ENCODE peak calls at places on chromosome 11, in ten cellular contexts. One of them, this sample, is unnamed.

GRCh38 chr11:73969991-73970800 is 12.4 kb downstream of the UCP2 start:
- DNase-seq in prostate gland: no peak
- DNase-seq in effector memory CD4-positive, alpha-beta T cell: no peak
- DNase-seq in neuronal stem cell: no peak
- DNase-seq in AG04450: no peak
- DNase-seq in right lobe of liver: no peak
- DNase-seq in RWPE1: no peak
- DNase-seq in brain microvascular endothelial cell: no peak
- DNase-seq in PC-3: no peak
- DNase-seq in HL-60: no peak
- DNase-seq in this sample: no peak

GRCh38 chr11:127490896-127491295 is 490.3 kb upstream of the KIRREL3 start:
- DNase-seq in prostate gland: no peak
- DNase-seq in effector memory CD4-positive, alpha-beta T cell: no peak
- DNase-seq in neuronal stem cell: no peak
- DNase-seq in AG04450: no peak
- DNase-seq in right lobe of liver: no peak
- DNase-seq in RWPE1: no peak
- DNase-seq in brain microvascular endothelial cell: no peak
- DNase-seq in PC-3: no peak
- DNase-seq in HL-60: no peak
- DNase-seq in this sample: no peak

GRCh38 chr11:31819533-31820437 is 8.7 kb upstream of the PAX6 start:
- DNase-seq in prostate gland: no peak
- DNase-seq in effector memory CD4-positive, alpha-beta T cell: no peak
- DNase-seq in neuronal stem cell: peak
- DNase-seq in AG04450: no peak
- DNase-seq in right lobe of liver: no peak
- DNase-seq in RWPE1: no peak
- DNase-seq in brain microvascular endothelial cell: no peak
- DNase-seq in PC-3: no peak
- DNase-seq in HL-60: no peak
- DNase-seq in this sample: no peak

GRCh38 chr11:116644948-116645305 is 127.9 kb downstream of the BUD13 start:
- DNase-seq in prostate gland: no peak
- DNase-seq in effector memory CD4-positive, alpha-beta T cell: no peak
- DNase-seq in neuronal stem cell: no peak
- DNase-seq in AG04450: no peak
- DNase-seq in right lobe of liver: no peak
- DNase-seq in RWPE1: no peak
- DNase-seq in brain microvascular endothelial cell: no peak
- DNase-seq in PC-3: no peak
- DNase-seq in HL-60: no peak
- DNase-seq in this sample: no peak

GRCh38 chr11:65432686-65433582 is 10.3 kb downstream of the NEAT1 start:
- DNase-seq in prostate gland: no peak
- DNase-seq in effector memory CD4-positive, alpha-beta T cell: no peak
- DNase-seq in neuronal stem cell: no peak
- DNase-seq in AG04450: no peak
- DNase-seq in right lobe of liver: no peak
- DNase-seq in RWPE1: no peak
- DNase-seq in brain microvascular endothelial cell: no peak
- DNase-seq in PC-3: peak
- DNase-seq in HL-60: peak
- DNase-seq in this sample: no peak

GRCh38 chr11:36638586-36638985 is 40.5 kb upstream of the RAG2 start:
- DNase-seq in prostate gland: no peak
- DNase-seq in effector memory CD4-positive, alpha-beta T cell: no peak
- DNase-seq in neuronal stem cell: no peak
- DNase-seq in AG04450: no peak
- DNase-seq in right lobe of liver: no peak
- DNase-seq in RWPE1: no peak
- DNase-seq in brain microvascular endothelial cell: no peak
- DNase-seq in PC-3: no peak
- DNase-seq in HL-60: no peak
- DNase-seq in this sample: no peak

GRCh38 chr11:106275151-106275550 is 197.7 kb downstream of the AASDHPPT start:
- DNase-seq in prostate gland: no peak
- DNase-seq in effector memory CD4-positive, alpha-beta T cell: no peak
- DNase-seq in neuronal stem cell: no peak
- DNase-seq in AG04450: no peak
- DNase-seq in right lobe of liver: no peak
- DNase-seq in RWPE1: no peak
- DNase-seq in brain microvascular endothelial cell: no peak
- DNase-seq in PC-3: no peak
- DNase-seq in HL-60: no peak
- DNase-seq in this sample: no peak

GRCh38 chr11:61696602-61697001 is 16.4 kb downstream of the DAGLA start:
- DNase-seq in prostate gland: no peak
- DNase-seq in effector memory CD4-positive, alpha-beta T cell: no peak
- DNase-seq in neuronal stem cell: no peak
- DNase-seq in AG04450: no peak
- DNase-seq in right lobe of liver: no peak
- DNase-seq in RWPE1: peak
- DNase-seq in brain microvascular endothelial cell: no peak
- DNase-seq in PC-3: no peak
- DNase-seq in HL-60: no peak
- DNase-seq in this sample: no peak

GRCh38 chr11:97614571-97614970 is 1224.8 kb downstream of the JRKL start:
- DNase-seq in prostate gland: no peak
- DNase-seq in effector memory CD4-positive, alpha-beta T cell: no peak
- DNase-seq in neuronal stem cell: no peak
- DNase-seq in AG04450: no peak
- DNase-seq in right lobe of liver: no peak
- DNase-seq in RWPE1: no peak
- DNase-seq in brain microvascular endothelial cell: peak
- DNase-seq in PC-3: no peak
- DNase-seq in HL-60: no peak
- DNase-seq in this sample: no peak

GRCh38 chr11:14454861-14455632 is 44.6 kb downstream of the COPB1 start:
- DNase-seq in prostate gland: no peak
- DNase-seq in effector memory CD4-positive, alpha-beta T cell: no peak
- DNase-seq in neuronal stem cell: peak
- DNase-seq in AG04450: no peak
- DNase-seq in right lobe of liver: no peak
- DNase-seq in RWPE1: peak
- DNase-seq in brain microvascular endothelial cell: no peak
- DNase-seq in PC-3: peak
- DNase-seq in HL-60: no peak
- DNase-seq in this sample: no peak

DNA sequence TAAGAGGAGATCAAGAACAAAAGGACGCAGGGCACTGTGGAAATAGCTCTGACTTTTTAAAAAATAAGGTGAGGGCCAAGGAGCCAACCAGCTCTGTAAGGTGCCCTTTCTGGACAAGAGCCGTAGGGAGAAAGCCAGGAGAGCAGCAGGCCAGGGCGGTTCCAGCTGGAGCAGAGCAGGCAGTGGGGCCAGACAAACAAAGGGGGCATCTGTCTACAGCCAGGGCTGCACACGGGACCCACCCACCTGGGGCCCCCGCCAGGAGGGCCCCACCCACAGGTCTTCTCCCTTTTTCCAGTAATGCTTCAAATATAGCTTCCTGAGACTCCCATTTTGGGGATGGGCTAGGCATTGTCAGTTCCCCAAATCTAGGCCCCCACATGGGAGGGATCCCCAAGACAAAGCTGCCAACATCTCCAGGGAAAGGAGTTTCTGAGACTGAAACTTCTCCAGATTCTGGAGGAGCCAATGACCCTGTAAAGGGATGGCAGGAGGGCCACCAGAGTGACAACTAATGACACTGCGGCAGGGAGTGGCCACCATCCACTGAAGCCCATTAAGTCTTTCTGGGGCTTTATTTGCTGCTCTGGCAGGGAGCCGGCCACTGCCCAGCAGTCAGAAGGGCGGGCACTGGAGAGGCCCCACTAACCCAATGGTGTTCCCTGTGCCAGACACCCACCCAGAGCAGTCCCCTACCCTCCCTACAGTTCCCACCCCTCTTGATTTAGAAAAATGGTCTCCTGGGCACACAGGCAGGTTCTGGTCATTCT is 1.9 kb downstream of the ZFTA start:
- DNase-seq in prostate gland: no peak
- DNase-seq in effector memory CD4-positive, alpha-beta T cell: no peak
- DNase-seq in neuronal stem cell: no peak
- DNase-seq in AG04450: no peak
- DNase-seq in right lobe of liver: no peak
- DNase-seq in RWPE1: no peak
- DNase-seq in brain microvascular endothelial cell: no peak
- DNase-seq in PC-3: no peak
- DNase-seq in HL-60: no peak
- DNase-seq in this sample: no peak
- H3K27ac ChIP-seq in prostate gland: no peak
- H3K27ac ChIP-seq in effector memory CD4-positive, alpha-beta T cell: no peak
- H3K27ac ChIP-seq in neuronal stem cell: no peak
- H3K27ac ChIP-seq in AG04450: peak
- H3K27ac ChIP-seq in right lobe of liver: no peak
- H3K27ac ChIP-seq in RWPE1: peak
- H3K27ac ChIP-seq in brain microvascular endothelial cell: no peak
- H3K27ac ChIP-seq in PC-3: no peak
- H3K27ac ChIP-seq in HL-60: no peak
- H3K27ac ChIP-seq in this sample: no peak

GRCh38 chr11:47236482-47236881 is 12.1 kb downstream of the ACP2 start:
- DNase-seq in prostate gland: no peak
- DNase-seq in effector memory CD4-positive, alpha-beta T cell: no peak
- DNase-seq in neuronal stem cell: no peak
- DNase-seq in AG04450: no peak
- DNase-seq in right lobe of liver: no peak
- DNase-seq in RWPE1: no peak
- DNase-seq in brain microvascular endothelial cell: no peak
- DNase-seq in PC-3: peak
- DNase-seq in HL-60: no peak
- DNase-seq in this sample: no peak

GRCh38 chr11:47234669-47235075 is 13.9 kb downstream of the ACP2 start:
- DNase-seq in prostate gland: peak
- DNase-seq in effector memory CD4-positive, alpha-beta T cell: peak
- DNase-seq in neuronal stem cell: no peak
- DNase-seq in AG04450: no peak
- DNase-seq in right lobe of liver: peak
- DNase-seq in RWPE1: no peak
- DNase-seq in brain microvascular endothelial cell: peak
- DNase-seq in PC-3: peak
- DNase-seq in HL-60: no peak
- DNase-seq in this sample: peak

GRCh38 chr11:47235163-47235562 is 13.5 kb downstream of the ACP2 start:
- DNase-seq in prostate gland: no peak
- DNase-seq in effector memory CD4-positive, alpha-beta T cell: no peak
- DNase-seq in neuronal stem cell: no peak
- DNase-seq in AG04450: no peak
- DNase-seq in right lobe of liver: no peak
- DNase-seq in RWPE1: no peak
- DNase-seq in brain microvascular endothelial cell: no peak
- DNase-seq in PC-3: no peak
- DNase-seq in HL-60: no peak
- DNase-seq in this sample: no peak

GRCh38 chr11:47233051-47233450 is 15.6 kb downstream of the ACP2 start:
- DNase-seq in prostate gland: no peak
- DNase-seq in effector memory CD4-positive, alpha-beta T cell: no peak
- DNase-seq in neuronal stem cell: no peak
- DNase-seq in AG04450: no peak
- DNase-seq in right lobe of liver: peak
- DNase-seq in RWPE1: no peak
- DNase-seq in brain microvascular endothelial cell: no peak
- DNase-seq in PC-3: no peak
- DNase-seq in HL-60: no peak
- DNase-seq in this sample: no peak

GRCh38 chr11:47233989-47234668 is 14.5 kb downstream of the ACP2 start:
- DNase-seq in prostate gland: no peak
- DNase-seq in effector memory CD4-positive, alpha-beta T cell: no peak
- DNase-seq in neuronal stem cell: no peak
- DNase-seq in AG04450: no peak
- DNase-seq in right lobe of liver: no peak
- DNase-seq in RWPE1: no peak
- DNase-seq in brain microvascular endothelial cell: peak
- DNase-seq in PC-3: peak
- DNase-seq in HL-60: peak
- DNase-seq in this sample: no peak
- H3K27ac ChIP-seq in prostate gland: peak
- H3K27ac ChIP-seq in effector memory CD4-positive, alpha-beta T cell: peak
- H3K27ac ChIP-seq in neuronal stem cell: no peak
- H3K27ac ChIP-seq in AG04450: no peak
- H3K27ac ChIP-seq in right lobe of liver: peak
- H3K27ac ChIP-seq in RWPE1: peak
- H3K27ac ChIP-seq in brain microvascular endothelial cell: peak
- H3K27ac ChIP-seq in PC-3: peak
- H3K27ac ChIP-seq in HL-60: no peak
- H3K27ac ChIP-seq in this sample: no peak

GRCh38 chr11:35289821-35290220 is 129.5 kb downstream of the SLC1A2 start:
- DNase-seq in prostate gland: no peak
- DNase-seq in effector memory CD4-positive, alpha-beta T cell: no peak
- DNase-seq in neuronal stem cell: no peak
- DNase-seq in AG04450: no peak
- DNase-seq in right lobe of liver: no peak
- DNase-seq in RWPE1: no peak
- DNase-seq in brain microvascular endothelial cell: peak
- DNase-seq in PC-3: peak
- DNase-seq in HL-60: no peak
- DNase-seq in this sample: no peak

GRCh38 chr11:35288817-35289541 is 130.4 kb downstream of the SLC1A2 start:
- DNase-seq in prostate gland: no peak
- DNase-seq in effector memory CD4-positive, alpha-beta T cell: no peak
- DNase-seq in neuronal stem cell: no peak
- DNase-seq in AG04450: no peak
- DNase-seq in right lobe of liver: no peak
- DNase-seq in RWPE1: no peak
- DNase-seq in brain microvascular endothelial cell: peak
- DNase-seq in PC-3: peak
- DNase-seq in HL-60: no peak
- DNase-seq in this sample: no peak

GRCh38 chr11:35287491-35287890 is 131.9 kb downstream of the SLC1A2 start:
- DNase-seq in prostate gland: no peak
- DNase-seq in effector memory CD4-positive, alpha-beta T cell: no peak
- DNase-seq in neuronal stem cell: no peak
- DNase-seq in AG04450: no peak
- DNase-seq in right lobe of liver: no peak
- DNase-seq in RWPE1: no peak
- DNase-seq in brain microvascular endothelial cell: no peak
- DNase-seq in PC-3: no peak
- DNase-seq in HL-60: no peak
- DNase-seq in this sample: no peak

GRCh38 chr11:35286156-35286555 is 133.2 kb downstream of the SLC1A2 start:
- DNase-seq in prostate gland: no peak
- DNase-seq in effector memory CD4-positive, alpha-beta T cell: no peak
- DNase-seq in neuronal stem cell: no peak
- DNase-seq in AG04450: no peak
- DNase-seq in right lobe of liver: no peak
- DNase-seq in RWPE1: no peak
- DNase-seq in brain microvascular endothelial cell: no peak
- DNase-seq in PC-3: no peak
- DNase-seq in HL-60: no peak
- DNase-seq in this sample: no peak

GRCh38 chr11:35288311-35288710 is 131.0 kb downstream of the SLC1A2 start:
- DNase-seq in prostate gland: no peak
- DNase-seq in effector memory CD4-positive, alpha-beta T cell: no peak
- DNase-seq in neuronal stem cell: no peak
- DNase-seq in AG04450: no peak
- DNase-seq in right lobe of liver: no peak
- DNase-seq in RWPE1: no peak
- DNase-seq in brain microvascular endothelial cell: no peak
- DNase-seq in PC-3: no peak
- DNase-seq in HL-60: no peak
- DNase-seq in this sample: no peak
- H3K27ac ChIP-seq in prostate gland: no peak
- H3K27ac ChIP-seq in effector memory CD4-positive, alpha-beta T cell: no peak
- H3K27ac ChIP-seq in neuronal stem cell: no peak
- H3K27ac ChIP-seq in AG04450: no peak
- H3K27ac ChIP-seq in right lobe of liver: no peak
- H3K27ac ChIP-seq in RWPE1: no peak
- H3K27ac ChIP-seq in brain microvascular endothelial cell: no peak
- H3K27ac ChIP-seq in PC-3: no peak
- H3K27ac ChIP-seq in HL-60: no peak
- H3K27ac ChIP-seq in this sample: no peak

GRCh38 chr11:1502168-1502955 is 15.8 kb upstream of the MOB2 start:
- DNase-seq in prostate gland: no peak
- DNase-seq in effector memory CD4-positive, alpha-beta T cell: no peak
- DNase-seq in neuronal stem cell: no peak
- DNase-seq in AG04450: no peak
- DNase-seq in right lobe of liver: peak
- DNase-seq in RWPE1: no peak
- DNase-seq in brain microvascular endothelial cell: no peak
- DNase-seq in PC-3: no peak
- DNase-seq in HL-60: no peak
- DNase-seq in this sample: no peak
- H3K27ac ChIP-seq in prostate gland: peak
- H3K27ac ChIP-seq in effector memory CD4-positive, alpha-beta T cell: no peak
- H3K27ac ChIP-seq in neuronal stem cell: no peak
- H3K27ac ChIP-seq in AG04450: no peak
- H3K27ac ChIP-seq in right lobe of liver: no peak
- H3K27ac ChIP-seq in RWPE1: no peak
- H3K27ac ChIP-seq in brain microvascular endothelial cell: no peak
- H3K27ac ChIP-seq in PC-3: no peak
- H3K27ac ChIP-seq in HL-60: no peak
- H3K27ac ChIP-seq in this sample: no peak

This sample was measured in lung.